ENCODE peak calls at places on chromosomes 13 and 19, in six cellular contexts. One of them, this sample, is unnamed.

GRCh38 chr13:98988782-98989181 is 10.9 kb upstream of the DOCK9 start:
- ATAC-seq in T-helper 17 cell: no peak
- ATAC-seq in T-cell: no peak
- ATAC-seq in body of pancreas: no peak
- ATAC-seq in left lung: peak
- ATAC-seq in HCT116: no peak
- ATAC-seq in this sample: no peak

GRCh38 chr19:42108527-42109389 is 23.5 kb downstream of the POU2F2 start:
- ATAC-seq in body of pancreas: peak
- ATAC-seq in left lung: peak
- ATAC-seq in HCT116: peak
- ATAC-seq in T-cell: peak
- ATAC-seq in T-helper 17 cell: peak
- ATAC-seq in this sample: peak

GRCh38 chr19:6773323-6773931 is 919 bp downstream of the VAV1 start:
- ATAC-seq in body of pancreas: no peak
- ATAC-seq in T-helper 17 cell: peak
- ATAC-seq in left lung: peak
- ATAC-seq in T-cell: peak
- ATAC-seq in HCT116: no peak
- ATAC-seq in this sample: peak

GRCh38 chr19:16441661-16442071 is 30.1 kb downstream of the EPS15L1 start:
- ATAC-seq in T-cell: no peak
- ATAC-seq in left lung: peak
- ATAC-seq in HCT116: peak
- ATAC-seq in body of pancreas: no peak
- ATAC-seq in T-helper 17 cell: no peak
- ATAC-seq in this sample: no peak

GRCh38 chr13:94346261-94347019 is 133.0 kb downstream of the DCT start:
- ATAC-seq in T-helper 17 cell: no peak
- ATAC-seq in left lung: no peak
- ATAC-seq in T-cell: no peak
- ATAC-seq in HCT116: no peak
- ATAC-seq in body of pancreas: no peak
- ATAC-seq in this sample: no peak

GRCh38 chr19:6439743-6440142 is 6.2 kb upstream of the SLC25A41 start:
- ATAC-seq in body of pancreas: no peak
- ATAC-seq in HCT116: no peak
- ATAC-seq in T-helper 17 cell: no peak
- ATAC-seq in left lung: no peak
- ATAC-seq in T-cell: no peak
- ATAC-seq in this sample: no peak

GRCh38 chr19:56832352-56832928 is 8.1 kb downstream of the PEG3 start:
- ATAC-seq in HCT116: no peak
- ATAC-seq in left lung: no peak
- ATAC-seq in T-cell: no peak
- ATAC-seq in body of pancreas: no peak
- ATAC-seq in T-helper 17 cell: no peak
- ATAC-seq in this sample: no peak

GRCh38 chr13:35086667-35087066 is 144.6 kb downstream of the NBEA start:
- ATAC-seq in T-helper 17 cell: no peak
- ATAC-seq in left lung: no peak
- ATAC-seq in HCT116: peak
- ATAC-seq in T-cell: no peak
- ATAC-seq in body of pancreas: no peak
- ATAC-seq in this sample: no peak

GRCh38 chr13:114049026-114049425 is 75.2 kb upstream of the C13orf46 start:
- ATAC-seq in T-cell: peak
- ATAC-seq in T-helper 17 cell: peak
- ATAC-seq in body of pancreas: no peak
- ATAC-seq in HCT116: no peak
- ATAC-seq in left lung: no peak
- ATAC-seq in this sample: peak

GRCh38 chr19:58513213-58513693 is 1.5 kb upstream of the SLC27A5 start:
- ATAC-seq in body of pancreas: peak
- ATAC-seq in HCT116: peak
- ATAC-seq in T-helper 17 cell: no peak
- ATAC-seq in T-cell: no peak
- ATAC-seq in left lung: no peak
- ATAC-seq in this sample: no peak

GRCh38 chr13:40517486-40518311 is 148.7 kb downstream of the FOXO1 start:
- ATAC-seq in left lung: no peak
- ATAC-seq in T-cell: no peak
- ATAC-seq in HCT116: no peak
- ATAC-seq in T-helper 17 cell: no peak
- ATAC-seq in body of pancreas: no peak
- ATAC-seq in this sample: peak

GRCh38 chr19:11247391-11247790 is 8.0 kb downstream of the ANGPTL8 start:
- ATAC-seq in T-cell: no peak
- ATAC-seq in left lung: no peak
- ATAC-seq in HCT116: no peak
- ATAC-seq in T-helper 17 cell: no peak
- ATAC-seq in body of pancreas: peak
- ATAC-seq in this sample: no peak

GRCh38 chr19:4456843-4457653 is 546 bp downstream of the UBXN6 start:
- ATAC-seq in HCT116: peak
- ATAC-seq in T-cell: peak
- ATAC-seq in T-helper 17 cell: peak
- ATAC-seq in left lung: peak
- ATAC-seq in body of pancreas: peak
- ATAC-seq in this sample: peak

GRCh38 chr13:44989941-44990340 is 603 bp downstream of the GPALPP1 start:
- ATAC-seq in T-helper 17 cell: peak
- ATAC-seq in HCT116: peak
- ATAC-seq in left lung: peak
- ATAC-seq in body of pancreas: no peak
- ATAC-seq in T-cell: peak
- ATAC-seq in this sample: peak

GRCh38 chr13:51838235-51838846 is 6.6 kb downstream of the TMEM272 start:
- ATAC-seq in left lung: no peak
- ATAC-seq in HCT116: no peak
- ATAC-seq in T-cell: no peak
- ATAC-seq in T-helper 17 cell: no peak
- ATAC-seq in body of pancreas: no peak
- ATAC-seq in this sample: no peak

GRCh38 chr13:112215871-112216270 is 148.9 kb downstream of the SOX1 start:
- ATAC-seq in HCT116: no peak
- ATAC-seq in body of pancreas: no peak
- ATAC-seq in T-helper 17 cell: no peak
- ATAC-seq in T-cell: no peak
- ATAC-seq in left lung: no peak
- ATAC-seq in this sample: no peak

GRCh38 chr13:28622286-28622685 is 36.6 kb upstream of the POMP start:
- ATAC-seq in T-cell: no peak
- ATAC-seq in T-helper 17 cell: no peak
- ATAC-seq in body of pancreas: no peak
- ATAC-seq in left lung: peak
- ATAC-seq in HCT116: no peak
- ATAC-seq in this sample: no peak

GRCh38 chr19:2517881-2518601 is 42.1 kb downstream of the GADD45B start:
- ATAC-seq in T-helper 17 cell: no peak
- ATAC-seq in T-cell: peak
- ATAC-seq in left lung: no peak
- ATAC-seq in HCT116: peak
- ATAC-seq in body of pancreas: no peak
- ATAC-seq in this sample: no peak

GRCh38 chr13:40486518-40487163 is 179.8 kb downstream of the FOXO1 start:
- ATAC-seq in T-helper 17 cell: no peak
- ATAC-seq in body of pancreas: no peak
- ATAC-seq in HCT116: no peak
- ATAC-seq in left lung: no peak
- ATAC-seq in T-cell: no peak
- ATAC-seq in this sample: no peak

GRCh38 chr13:73958657-73959397 is 175.4 kb downstream of the KLF12 start:
- ATAC-seq in body of pancreas: no peak
- ATAC-seq in T-cell: no peak
- ATAC-seq in T-helper 17 cell: no peak
- ATAC-seq in HCT116: peak
- ATAC-seq in left lung: no peak
- ATAC-seq in this sample: no peak

GRCh38 chr13:105196052-105196451 is 1339.4 kb downstream of the EFNB2 start:
- ATAC-seq in T-helper 17 cell: no peak
- ATAC-seq in body of pancreas: no peak
- ATAC-seq in HCT116: no peak
- ATAC-seq in left lung: peak
- ATAC-seq in T-cell: no peak
- ATAC-seq in this sample: no peak

GRCh38 chr19:5060591-5061339 is 91.9 kb downstream of the KDM4B start:
- ATAC-seq in left lung: no peak
- ATAC-seq in HCT116: no peak
- ATAC-seq in T-helper 17 cell: no peak
- ATAC-seq in body of pancreas: no peak
- ATAC-seq in T-cell: no peak
- ATAC-seq in this sample: no peak

GRCh38 chr19:17866312-17867012 is 5.3 kb upstream of the SLC5A5 start:
- ATAC-seq in body of pancreas: no peak
- ATAC-seq in T-helper 17 cell: no peak
- ATAC-seq in T-cell: no peak
- ATAC-seq in left lung: no peak
- ATAC-seq in HCT116: peak
- ATAC-seq in this sample: no peak

GRCh38 chr19:8577247-8577646 is at the start of gene MYO1F:
- ATAC-seq in HCT116: no peak
- ATAC-seq in T-helper 17 cell: no peak
- ATAC-seq in T-cell: no peak
- ATAC-seq in left lung: peak
- ATAC-seq in body of pancreas: no peak
- ATAC-seq in this sample: peak

GRCh38 chr19:33396701-33397535 is 23.4 kb downstream of the CEBPG start:
- ATAC-seq in left lung: no peak
- ATAC-seq in HCT116: no peak
- ATAC-seq in T-helper 17 cell: no peak
- ATAC-seq in body of pancreas: peak
- ATAC-seq in T-cell: no peak
- ATAC-seq in this sample: no peak

GRCh38 chr13:40063278-40063698 is 407.8 kb downstream of the COG6 start:
- ATAC-seq in HCT116: no peak
- ATAC-seq in T-cell: no peak
- ATAC-seq in T-helper 17 cell: no peak
- ATAC-seq in body of pancreas: no peak
- ATAC-seq in left lung: no peak
- ATAC-seq in this sample: no peak

GRCh38 chr13:112574476-112575294 is 13.3 kb downstream of the TUBGCP3 start:
- ATAC-seq in HCT116: no peak
- ATAC-seq in T-cell: no peak
- ATAC-seq in T-helper 17 cell: no peak
- ATAC-seq in body of pancreas: no peak
- ATAC-seq in left lung: peak
- ATAC-seq in this sample: no peak

GRCh38 chr13:66933994-66934393 is 296.1 kb downstream of the PCDH9 start:
- ATAC-seq in T-cell: no peak
- ATAC-seq in left lung: no peak
- ATAC-seq in body of pancreas: no peak
- ATAC-seq in T-helper 17 cell: no peak
- ATAC-seq in HCT116: no peak
- ATAC-seq in this sample: no peak

GRCh38 chr13:110690516-110690915 is 15.4 kb downstream of the CARS2 start:
- ATAC-seq in T-cell: no peak
- ATAC-seq in body of pancreas: peak
- ATAC-seq in T-helper 17 cell: no peak
- ATAC-seq in HCT116: peak
- ATAC-seq in left lung: no peak
- ATAC-seq in this sample: no peak

GRCh38 chr13:110799246-110800236 is 86.0 kb downstream of the ING1 start:
- ATAC-seq in body of pancreas: peak
- ATAC-seq in HCT116: no peak
- ATAC-seq in T-cell: no peak
- ATAC-seq in T-helper 17 cell: no peak
- ATAC-seq in left lung: peak
- ATAC-seq in this sample: peak

GRCh38 chr13:110055089-110055488 is 251.9 kb downstream of the COL4A1 start:
- ATAC-seq in T-helper 17 cell: peak
- ATAC-seq in HCT116: no peak
- ATAC-seq in T-cell: no peak
- ATAC-seq in body of pancreas: no peak
- ATAC-seq in left lung: no peak
- ATAC-seq in this sample: no peak

This sample was measured in stimulated activated memory B cell treated with anti-CD40 and anti-IgM and Interleukin-4, amounts not matched to agents 10 μg/mL and 1 μg/mL and 100 μg/mL, for 72 hours.